ENCODE peak calls at places on chromosomes 6 and 20, in nine cellular contexts. I is fibroblast of pulmonary artery, K is GM12865, V is left ventricle myocardium inferior, R is mammary epithelial cell, X is Peyer's patch, H is cardiac fibroblast, Y is lower lobe of right lung, N is HCT116. S is an unnamed sample.

GRCh38 chr20:36405255-36405654 is 99.1 kb downstream of the DLGAP4 start:
- DNase-seq in I (peak), K (no peak), V (no peak), R (no peak), X (no peak), H (peak), Y (peak), N (no peak), S (no peak)

GRCh38 chr20:49987015-49987867 is 4.5 kb downstream of the SNAI1 start:
- DNase-seq in I (peak), K (no peak), V (no peak), R (no peak), X (no peak), H (peak), Y (no peak), N (no peak), S (no peak)

GRCh38 chr6:27494103-27494502 is 21.2 kb upstream of the ZNF184 start:
- DNase-seq in I (no peak), K (no peak), V (no peak), R (no peak), X (no peak), H (no peak), Y (no peak), N (no peak), S (no peak)

GRCh38 chr6:143911028-143911427 is 46.8 kb downstream of the ZC2HC1B start:
- DNase-seq in I (no peak), K (no peak), V (no peak), R (no peak), X (no peak), H (no peak), Y (no peak), N (no peak), S (no peak)

GRCh38 chr20:62316331-62317166 is 13.8 kb downstream of the ADRM1 start:
- DNase-seq in I (no peak), K (no peak), V (no peak), R (peak), X (no peak), H (no peak), Y (no peak), N (no peak), S (no peak)

GRCh38 chr20:5510446-5510845 is 193.7 kb upstream of the PROKR2 start:
- DNase-seq in I (peak), K (no peak), V (no peak), R (no peak), X (no peak), H (no peak), Y (no peak), N (no peak), S (no peak)

GRCh38 chr6:90222724-90223198 is 73.9 kb downstream of the BACH2 start:
- DNase-seq in I (no peak), K (no peak), V (no peak), R (peak), X (no peak), H (peak), Y (no peak), N (peak), S (no peak)

GRCh38 chr6:168744866-168745265 is 303.9 kb downstream of the SMOC2 start:
- DNase-seq in I (no peak), K (no peak), V (no peak), R (no peak), X (no peak), H (no peak), Y (no peak), N (no peak), S (no peak)

GRCh38 chr6:118562959-118563358 is 14.9 kb downstream of the PLN start:
- DNase-seq in I (peak), K (no peak), V (no peak), R (peak), X (no peak), H (peak), Y (no peak), N (no peak), S (no peak)

GRCh38 chr20:6044102-6044501 is 9.8 kb downstream of the LRRN4 start:
- DNase-seq in I (no peak), K (no peak), V (no peak), R (no peak), X (no peak), H (no peak), Y (no peak), N (no peak), S (no peak)

GRCh38 chr6:116450185-116450710 is 10.9 kb upstream of the CALHM6 start:
- DNase-seq in I (no peak), K (no peak), V (no peak), R (peak), X (no peak), H (no peak), Y (no peak), N (no peak), S (no peak)

GRCh38 chr20:1895674-1896496 is 678 bp downstream of the SIRPA start:
- DNase-seq in I (no peak), K (no peak), V (no peak), R (peak), X (peak), H (peak), Y (peak), N (no peak), S (no peak)

GRCh38 chr6:36851149-36851614 is 11.9 kb upstream of the CPNE5 start:
- DNase-seq in I (peak), K (peak), V (no peak), R (peak), X (peak), H (peak), Y (no peak), N (peak), S (peak)

GRCh38 chr6:3855866-3856265 is 6.7 kb downstream of the FAM50B start:
- DNase-seq in I (no peak), K (no peak), V (no peak), R (no peak), X (no peak), H (no peak), Y (no peak), N (no peak), S (no peak)

GRCh38 chr20:58103961-58104360 is 124.5 kb downstream of the ANKRD60 start:
- DNase-seq in I (no peak), K (no peak), V (no peak), R (no peak), X (no peak), H (no peak), Y (no peak), N (no peak), S (no peak)

GRCh38 chr6:128600397-128600951 is 80.1 kb upstream of the PTPRK start:
- DNase-seq in I (peak), K (peak), V (no peak), R (peak), X (no peak), H (peak), Y (no peak), N (no peak), S (peak)

GRCh38 chr6:46199387-46199786 is 28.6 kb upstream of the ENPP5 start:
- DNase-seq in I (peak), K (no peak), V (no peak), R (peak), X (no peak), H (peak), Y (no peak), N (no peak), S (peak)

GRCh38 chr20:63434599-63435378 is 37.7 kb downstream of the KCNQ2 start:
- DNase-seq in I (peak), K (peak), V (peak), R (peak), X (peak), H (peak), Y (peak), N (peak), S (no peak)

GRCh38 chr6:170074907-170075306 is 216.0 kb downstream of the DLL1 start:
- DNase-seq in I (no peak), K (no peak), V (no peak), R (no peak), X (peak), H (no peak), Y (peak), N (no peak), S (no peak)

DNA sequence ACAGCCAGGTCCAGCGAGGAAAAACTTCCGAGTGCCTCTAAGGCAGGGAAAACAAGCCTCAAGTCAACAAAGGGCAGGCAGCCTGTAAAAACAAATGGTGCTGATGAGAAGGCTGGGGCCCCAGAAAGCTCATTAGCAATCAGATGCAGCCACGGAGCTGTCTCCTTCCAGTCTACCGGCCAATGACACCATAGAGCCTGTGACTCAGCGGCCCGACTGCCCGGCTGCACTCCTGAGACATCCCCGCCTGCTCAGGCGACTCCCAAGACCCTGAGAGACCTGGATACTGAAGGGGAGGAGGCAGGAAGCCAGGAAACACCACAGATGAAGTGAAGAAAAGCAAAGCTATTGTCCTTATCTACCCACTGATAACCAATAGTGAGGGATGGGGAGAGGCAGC is 120.1 kb upstream of the HDDC2 start:
- DNase-seq in I (peak), K (no peak), V (peak), R (no peak), X (no peak), H (peak), Y (no peak), N (no peak), S (no peak)
- H3K4me3 ChIP-seq in I (no peak), K (no peak), V (peak), R (no peak), X (no peak), H (no peak), Y (no peak), N (no peak), S (no peak)

GRCh38 chr20:39885975-39886649 is 802.9 kb downstream of the MAFB start:
- DNase-seq in I (peak), K (peak), V (peak), R (peak), X (peak), H (peak), Y (peak), N (no peak), S (peak)
- TF ChIP-seq CTCF in I (peak), K (peak), V (peak), R (peak), X (no peak), H (peak), Y (peak), N (peak), S (peak)

GRCh38 chr6:150876598-150876997 is 11.1 kb downstream of the MTHFD1L start:
- DNase-seq in I (peak), K (no peak), V (peak), R (no peak), X (no peak), H (no peak), Y (no peak), N (no peak), S (no peak)

GRCh38 chr6:150881911-150882481 is 16.5 kb downstream of the MTHFD1L start:
- DNase-seq in I (peak), K (no peak), V (peak), R (peak), X (no peak), H (peak), Y (no peak), N (no peak), S (peak)

GRCh38 chr6:150877928-150878327 is 12.4 kb downstream of the MTHFD1L start:
- DNase-seq in I (no peak), K (no peak), V (no peak), R (no peak), X (peak), H (no peak), Y (no peak), N (no peak), S (no peak)

GRCh38 chr6:150880336-150880735 is 14.8 kb downstream of the MTHFD1L start:
- DNase-seq in I (no peak), K (no peak), V (no peak), R (no peak), X (no peak), H (no peak), Y (no peak), N (no peak), S (no peak)

GRCh38 chr6:150878347-150879213 is 13.1 kb downstream of the MTHFD1L start:
- DNase-seq in I (no peak), K (no peak), V (no peak), R (no peak), X (no peak), H (no peak), Y (no peak), N (no peak), S (no peak)
- H3K4me3 ChIP-seq in I (no peak), K (no peak), V (no peak), R (no peak), X (no peak), H (no peak), Y (no peak), N (no peak), S (no peak)

GRCh38 chr20:42161228-42161829 is 543.2 kb upstream of the CHD6 start:
- DNase-seq in I (no peak), K (no peak), V (no peak), R (no peak), X (no peak), H (no peak), Y (no peak), N (no peak), S (no peak)
- TF ChIP-seq CTCF in I (no peak), K (no peak), V (no peak), R (no peak), X (no peak), H (no peak), Y (no peak), N (no peak), S (no peak)

S was measured in astrocyte of the cerebellum.